ENCODE peak calls at places on chromosomes 13 and 19, in ten cellular contexts. K is tibial nerve, E is body of pancreas, A is IMR-90, Y is prostate gland, S is A549, O is lower leg skin, M is K562, Z is adrenal gland, B is ovary. T is an unnamed sample.
A peak's percentile ranks its signal among the peaks of the same experiment; 100 is the strongest.

GRCh38 chr19:51552996-51553725 is 17.9 kb upstream of the ZNF175 start:
- DNase-seq in K (peak; percentile 41), E (peak; percentile 54), A (peak; percentile 47), Y (peak; percentile 47), S (peak; percentile 23), O (no peak), M (peak; percentile 85), Z (peak; percentile 69), B (peak; percentile 31), T (peak; percentile 74)

GRCh38 chr13:64234255-64234654 is 2818.6 kb upstream of the PCDH20 start:
- DNase-seq in K (no peak), E (no peak), A (peak; percentile 65), Y (no peak), S (no peak), O (no peak), M (no peak), Z (no peak), B (no peak), T (no peak)

GRCh38 chr19:32345261-32346207 is at the start of gene ZNF507:
- DNase-seq in K (peak; percentile 70), E (peak; percentile 84), A (peak; percentile 58), Y (peak; percentile 62), S (peak; percentile 97), O (peak; percentile 64), M (peak; percentile 95), Z (peak; percentile 90), B (peak; percentile 78), T (peak; percentile 79)

GRCh38 chr13:69524459-69525155 is 583.0 kb upstream of the ATXN8OS start:
- DNase-seq in K (no peak), E (no peak), A (no peak), Y (no peak), S (no peak), O (no peak), M (no peak), Z (no peak), B (no peak), T (no peak)

GRCh38 chr19:3801412-3802096 is 15.4 kb upstream of the MATK start:
- DNase-seq in K (no peak), E (no peak), A (no peak), Y (peak; percentile 53), S (no peak), O (peak; percentile 20), M (no peak), Z (peak; percentile 58), B (no peak), T (peak; percentile 55)

GRCh38 chr13:80408270-80408669 is 67.3 kb upstream of the SPRY2 start:
- DNase-seq in K (no peak), E (no peak), A (no peak), Y (no peak), S (no peak), O (no peak), M (peak; percentile 6), Z (no peak), B (no peak), T (no peak)

GRCh38 chr13:73364706-73365105 is 305.9 kb downstream of the KLF5 start:
- DNase-seq in K (no peak), E (no peak), A (no peak), Y (peak; percentile 6), S (no peak), O (no peak), M (no peak), Z (no peak), B (no peak), T (no peak)

GRCh38 chr13:74895042-74895811 is 586.7 kb downstream of the TBC1D4 start:
- DNase-seq in K (no peak), E (no peak), A (no peak), Y (no peak), S (no peak), O (no peak), M (no peak), Z (no peak), B (no peak), T (no peak)

GRCh38 chr19:307793-308420 is 16.7 kb upstream of the PLPP2 start:
- DNase-seq in K (no peak), E (no peak), A (no peak), Y (no peak), S (no peak), O (no peak), M (no peak), Z (no peak), B (no peak), T (no peak)

GRCh38 chr19:7535035-7535992 is at the start of gene PNPLA6:
- DNase-seq in K (peak; percentile 90), E (peak; percentile 97), A (peak; percentile 92), Y (peak; percentile 96), S (peak; percentile 87), O (peak; percentile 94), M (peak; percentile 95), Z (peak; percentile 98), B (peak; percentile 97), T (peak; percentile 98)
- TF ChIP-seq POLR2A in K (peak; percentile 77), E (peak; percentile 89), A (no peak), Y (peak; percentile 64), S (peak; percentile 31), O (no peak), M (no peak), Z (peak; percentile 66), B (peak; percentile 66), T (peak; percentile 68)

DNA sequence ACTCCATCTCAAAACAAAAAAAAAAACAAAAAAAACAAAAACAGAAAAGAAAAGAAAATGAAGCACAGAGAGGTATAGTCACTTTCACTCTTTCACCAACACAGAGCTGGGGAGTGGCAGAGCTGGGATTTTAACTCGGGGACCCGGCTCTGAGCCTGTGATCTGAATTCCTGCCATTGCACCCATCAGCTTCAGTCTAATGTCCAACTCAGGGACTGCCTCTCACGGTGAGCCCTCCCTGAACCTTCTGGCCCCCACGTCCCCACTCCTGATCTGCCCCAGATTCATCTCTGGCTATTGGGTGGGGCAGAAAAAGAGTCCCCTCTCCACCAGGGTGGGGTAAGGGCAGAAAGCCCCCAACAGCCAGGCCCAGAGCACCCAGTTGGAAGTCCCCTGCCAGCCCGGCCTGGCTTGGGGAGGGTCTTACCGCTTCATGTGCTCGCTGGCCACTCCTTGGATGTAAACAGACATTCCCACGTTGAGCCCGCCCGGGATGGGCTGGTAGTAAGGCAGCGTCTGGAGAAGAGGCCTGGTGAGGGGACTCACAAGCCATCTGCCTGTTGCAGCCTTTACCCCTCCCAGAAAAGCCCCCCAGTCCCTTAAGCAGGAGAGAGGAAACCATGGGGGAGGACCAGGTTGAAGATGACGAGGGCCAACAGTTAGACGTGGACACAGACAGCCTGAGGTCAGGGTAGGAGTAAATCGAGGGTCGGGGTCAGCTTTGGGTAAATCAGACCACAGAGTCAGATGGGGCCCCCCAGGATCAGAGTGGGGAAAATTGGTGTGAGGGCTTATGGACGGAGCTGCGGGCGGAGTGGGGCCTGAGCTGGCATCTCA is 523 bp downstream of the LGALS4 start:
- DNase-seq in K (no peak), E (no peak), A (no peak), Y (no peak), S (no peak), O (no peak), M (no peak), Z (no peak), B (no peak), T (no peak)
- H3K4me3 ChIP-seq in K (no peak overlapping the region), E (no peak overlapping the region), A (no peak overlapping the region), Y (no peak overlapping the region), S (no peak overlapping the region), O (no peak overlapping the region), M (no peak overlapping the region), Z (no peak overlapping the region), B (no peak overlapping the region), T (peak overlapping the region; percentile 37)

GRCh38 chr13:79090552-79091159 is 315.4 kb downstream of the RBM26 start:
- DNase-seq in K (no peak), E (no peak), A (no peak), Y (no peak), S (no peak), O (no peak), M (no peak), Z (no peak), B (no peak), T (no peak)

GRCh38 chr13:79079351-79079839 is 326.7 kb downstream of the RBM26 start:
- DNase-seq in K (no peak), E (no peak), A (no peak), Y (no peak), S (no peak), O (no peak), M (no peak), Z (no peak), B (no peak), T (no peak)

GRCh38 chr13:79081942-79082341 is 324.1 kb downstream of the RBM26 start:
- DNase-seq in K (no peak), E (no peak), A (no peak), Y (no peak), S (no peak), O (no peak), M (no peak), Z (no peak), B (no peak), T (no peak)

DNA sequence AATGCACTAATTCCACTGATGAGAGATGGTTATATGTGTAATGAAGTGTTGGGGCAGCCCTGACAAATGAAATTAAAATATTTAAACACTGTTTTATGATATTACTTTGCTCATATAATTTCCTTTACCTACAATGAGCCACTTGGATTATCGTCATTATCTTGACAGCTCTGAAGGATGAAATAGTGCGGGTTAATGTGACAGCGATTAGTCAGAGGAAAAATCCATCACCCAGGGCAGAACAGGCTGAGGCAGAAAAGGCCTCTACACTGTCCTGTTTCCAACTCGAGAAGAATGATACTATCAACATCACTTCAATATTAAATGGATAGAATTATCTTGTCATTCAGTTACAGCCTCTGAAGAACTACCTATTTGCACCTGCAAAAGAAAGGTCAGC is 321.0 kb downstream of the RBM26 start:
- DNase-seq in K (no peak), E (no peak), A (no peak), Y (no peak), S (no peak), O (no peak), M (no peak), Z (no peak), B (no peak), T (no peak)
- TF ChIP-seq POLR2A in K (no peak), E (no peak), A (no peak), Y (no peak), S (no peak), O (no peak), M (no peak), Z (no peak), B (no peak), T (no peak)

GRCh38 chr19:28543244-28543776 is 669.6 kb downstream of the UQCRFS1 start:
- DNase-seq in K (no peak), E (no peak), A (no peak), Y (no peak), S (no peak), O (no peak), M (no peak), Z (no peak), B (no peak), T (no peak)
- H3K4me3 ChIP-seq in K (no peak overlapping the region), E (no peak overlapping the region), A (no peak overlapping the region), Y (no peak overlapping the region), S (no peak overlapping the region), O (no peak overlapping the region), M (peak overlapping the region; percentile 48), Z (no peak overlapping the region), B (no peak overlapping the region), T (no peak overlapping the region)